ENCODE peak calls at places on chromosome 20, in five cellular contexts. One of them, this sample, is unnamed.

GRCh38 chr20:5504061-5504739 is 187.4 kb upstream of the PROKR2 start:
- DNase-seq in lower lobe of right lung: peak; percentile 72
- DNase-seq in cardiac muscle cell: peak; percentile 60
- DNase-seq in heart right ventricle: peak; percentile 76
- DNase-seq in pancreas: peak; percentile 59
- DNase-seq in this sample: peak; percentile 36

GRCh38 chr20:48038703-48039102 is 253.4 kb upstream of the SULF2 start:
- DNase-seq in lower lobe of right lung: no peak
- DNase-seq in heart right ventricle: no peak
- DNase-seq in pancreas: no peak
- DNase-seq in cardiac muscle cell: no peak
- DNase-seq in this sample: no peak

GRCh38 chr20:50274570-50275430 is 84.2 kb downstream of the CEBPB start:
- DNase-seq in cardiac muscle cell: no peak
- DNase-seq in lower lobe of right lung: peak; percentile 94
- DNase-seq in heart right ventricle: peak; percentile 70
- DNase-seq in pancreas: peak; percentile 79
- DNase-seq in this sample: peak; percentile 65

GRCh38 chr20:17938889-17939619 is 29.5 kb downstream of the SNX5 start:
- DNase-seq in lower lobe of right lung: peak; percentile 72
- DNase-seq in pancreas: peak; percentile 59
- DNase-seq in cardiac muscle cell: peak; percentile 81
- DNase-seq in heart right ventricle: peak; percentile 55
- DNase-seq in this sample: no peak

GRCh38 chr20:38145094-38146075 is 19.7 kb downstream of the TGM2 start:
- DNase-seq in pancreas: no peak
- DNase-seq in cardiac muscle cell: no peak
- DNase-seq in heart right ventricle: no peak
- DNase-seq in lower lobe of right lung: no peak
- DNase-seq in this sample: no peak

GRCh38 chr20:43947316-43947710 is 32.7 kb downstream of the TOX2 start:
- DNase-seq in pancreas: no peak
- DNase-seq in heart right ventricle: no peak
- DNase-seq in cardiac muscle cell: no peak
- DNase-seq in lower lobe of right lung: no peak
- DNase-seq in this sample: no peak

GRCh38 chr20:15992564-15992963 is 580.7 kb downstream of the KIF16B start:
- DNase-seq in heart right ventricle: no peak
- DNase-seq in pancreas: no peak
- DNase-seq in cardiac muscle cell: no peak
- DNase-seq in lower lobe of right lung: no peak
- DNase-seq in this sample: no peak

GRCh38 chr20:11260611-11261010 is 586.8 kb upstream of the JAG1 start:
- DNase-seq in pancreas: no peak
- DNase-seq in heart right ventricle: no peak
- DNase-seq in lower lobe of right lung: no peak
- DNase-seq in cardiac muscle cell: peak; percentile 72
- DNase-seq in this sample: no peak

GRCh38 chr20:53959849-53960585 is 110.4 kb downstream of the BCAS1 start:
- DNase-seq in pancreas: no peak
- DNase-seq in lower lobe of right lung: no peak
- DNase-seq in heart right ventricle: no peak
- DNase-seq in cardiac muscle cell: peak; percentile 50
- DNase-seq in this sample: no peak

GRCh38 chr20:25256226-25256859 is 8.5 kb downstream of the PYGB start:
- DNase-seq in pancreas: no peak
- DNase-seq in heart right ventricle: no peak
- DNase-seq in lower lobe of right lung: no peak
- DNase-seq in cardiac muscle cell: peak; percentile 54
- DNase-seq in this sample: no peak

GRCh38 chr20:7926767-7927166 is 13.5 kb downstream of the HAO1 start:
- DNase-seq in lower lobe of right lung: no peak
- DNase-seq in heart right ventricle: no peak
- DNase-seq in cardiac muscle cell: peak; percentile 72
- DNase-seq in pancreas: no peak
- DNase-seq in this sample: no peak

GRCh38 chr20:49381558-49382493 is 100.6 kb downstream of the KCNB1 start:
- DNase-seq in pancreas: peak; percentile 78
- DNase-seq in heart right ventricle: peak; percentile 83
- DNase-seq in lower lobe of right lung: no peak
- DNase-seq in cardiac muscle cell: peak; percentile 87
- DNase-seq in this sample: peak; percentile 83

GRCh38 chr20:2656471-2657117 is 4.2 kb downstream of the NOP56 start:
- DNase-seq in heart right ventricle: no peak
- DNase-seq in cardiac muscle cell: no peak
- DNase-seq in lower lobe of right lung: no peak
- DNase-seq in pancreas: no peak
- DNase-seq in this sample: no peak

GRCh38 chr20:17631576-17632319 is 50.3 kb downstream of the RRBP1 start:
- DNase-seq in lower lobe of right lung: no peak
- DNase-seq in heart right ventricle: no peak
- DNase-seq in cardiac muscle cell: no peak
- DNase-seq in pancreas: no peak
- DNase-seq in this sample: no peak

GRCh38 chr20:47929368-47930115 is 144.3 kb upstream of the SULF2 start:
- DNase-seq in pancreas: no peak
- DNase-seq in lower lobe of right lung: no peak
- DNase-seq in heart right ventricle: no peak
- DNase-seq in cardiac muscle cell: peak; percentile 75
- DNase-seq in this sample: no peak

GRCh38 chr20:35344354-35344837 is 52.2 kb upstream of the FAM83C start:
- DNase-seq in lower lobe of right lung: peak; percentile 56
- DNase-seq in heart right ventricle: peak; percentile 56
- DNase-seq in cardiac muscle cell: peak; percentile 96
- DNase-seq in pancreas: no peak
- DNase-seq in this sample: peak; percentile 75

GRCh38 chr20:33736962-33737361 is 5.2 kb downstream of the ZNF341 start:
- DNase-seq in pancreas: no peak
- DNase-seq in cardiac muscle cell: no peak
- DNase-seq in lower lobe of right lung: no peak
- DNase-seq in heart right ventricle: no peak
- DNase-seq in this sample: no peak

GRCh38 chr20:44182135-44182765 is 4.7 kb downstream of the JPH2 start:
- DNase-seq in cardiac muscle cell: no peak
- DNase-seq in lower lobe of right lung: no peak
- DNase-seq in pancreas: no peak
- DNase-seq in heart right ventricle: no peak
- DNase-seq in this sample: no peak

GRCh38 chr20:54054516-54054915 is 15.9 kb downstream of the BCAS1 start:
- DNase-seq in pancreas: peak; percentile 33
- DNase-seq in lower lobe of right lung: no peak
- DNase-seq in cardiac muscle cell: no peak
- DNase-seq in heart right ventricle: no peak
- DNase-seq in this sample: no peak

GRCh38 chr20:45061244-45061643 is 39.7 kb downstream of the KCNS1 start:
- DNase-seq in pancreas: no peak
- DNase-seq in cardiac muscle cell: peak; percentile 86
- DNase-seq in lower lobe of right lung: no peak
- DNase-seq in heart right ventricle: no peak
- DNase-seq in this sample: no peak

GRCh38 chr20:5539656-5540055 is 210.5 kb upstream of the SHLD1 start:
- DNase-seq in cardiac muscle cell: no peak
- DNase-seq in lower lobe of right lung: no peak
- DNase-seq in heart right ventricle: no peak
- DNase-seq in pancreas: no peak
- DNase-seq in this sample: no peak

GRCh38 chr20:57680934-57681914 is 28.6 kb downstream of the PMEPA1 start:
- DNase-seq in heart right ventricle: no peak
- DNase-seq in cardiac muscle cell: no peak
- DNase-seq in pancreas: no peak
- DNase-seq in lower lobe of right lung: no peak
- DNase-seq in this sample: no peak

GRCh38 chr20:7159903-7160302 is 392.4 kb downstream of the BMP2 start:
- DNase-seq in cardiac muscle cell: no peak
- DNase-seq in lower lobe of right lung: no peak
- DNase-seq in heart right ventricle: no peak
- DNase-seq in pancreas: no peak
- DNase-seq in this sample: no peak

GRCh38 chr20:364905-365794 is 15.4 kb upstream of the TRIB3 start:
- DNase-seq in cardiac muscle cell: no peak
- DNase-seq in heart right ventricle: no peak
- DNase-seq in pancreas: no peak
- DNase-seq in lower lobe of right lung: no peak
- DNase-seq in this sample: no peak

GRCh38 chr20:44773070-44773829 is 27.6 kb downstream of the KCNK15 start:
- DNase-seq in heart right ventricle: no peak
- DNase-seq in lower lobe of right lung: no peak
- DNase-seq in cardiac muscle cell: no peak
- DNase-seq in pancreas: no peak
- DNase-seq in this sample: no peak

GRCh38 chr20:60466683-60467022 is 508.4 kb downstream of the CDH26 start:
- DNase-seq in cardiac muscle cell: no peak
- DNase-seq in pancreas: no peak
- DNase-seq in lower lobe of right lung: no peak
- DNase-seq in heart right ventricle: no peak
- DNase-seq in this sample: no peak

GRCh38 chr20:37526238-37526838 is 1.3 kb downstream of the BLCAP start:
- DNase-seq in pancreas: no peak
- DNase-seq in cardiac muscle cell: peak; percentile 80
- DNase-seq in lower lobe of right lung: no peak
- DNase-seq in heart right ventricle: no peak
- DNase-seq in this sample: no peak

GRCh38 chr20:11389188-11389587 is 528.5 kb upstream of the BTBD3 start:
- DNase-seq in cardiac muscle cell: no peak
- DNase-seq in lower lobe of right lung: no peak
- DNase-seq in heart right ventricle: no peak
- DNase-seq in pancreas: no peak
- DNase-seq in this sample: no peak

GRCh38 chr20:49340161-49340966 is 62.5 kb upstream of the ZNFX1 start:
- DNase-seq in cardiac muscle cell: no peak
- DNase-seq in lower lobe of right lung: no peak
- DNase-seq in pancreas: no peak
- DNase-seq in heart right ventricle: no peak
- DNase-seq in this sample: peak; percentile 48

GRCh38 chr20:10987651-10988383 is 314.0 kb upstream of the JAG1 start:
- DNase-seq in cardiac muscle cell: no peak
- DNase-seq in heart right ventricle: no peak
- DNase-seq in pancreas: no peak
- DNase-seq in lower lobe of right lung: no peak
- DNase-seq in this sample: no peak

DNA sequence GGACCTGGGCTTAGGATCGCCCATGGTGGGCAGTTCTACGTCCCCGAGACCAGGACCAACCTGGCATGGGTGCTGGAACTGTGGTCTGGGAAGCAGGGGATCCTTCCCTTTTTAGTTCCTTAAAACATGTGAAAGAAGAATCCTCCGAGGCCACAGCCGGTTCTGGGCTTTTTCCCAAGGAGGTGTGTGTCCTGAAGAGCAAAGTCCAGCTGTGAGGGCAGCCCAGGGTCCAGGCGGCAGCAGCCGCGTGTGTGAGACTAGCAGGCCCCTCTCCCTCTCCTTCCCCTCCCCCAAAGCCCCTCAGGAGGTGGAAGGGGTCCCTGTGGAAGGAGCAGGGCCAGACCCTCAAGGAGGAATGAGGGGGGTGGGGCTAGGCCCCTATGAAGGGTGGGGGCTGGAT is 35.1 kb upstream of the PCMTD2 start:
- DNase-seq in lower lobe of right lung: no peak
- DNase-seq in cardiac muscle cell: no peak
- DNase-seq in heart right ventricle: no peak
- DNase-seq in pancreas: no peak
- DNase-seq in this sample: no peak
- H3K36me3 ChIP-seq in lower lobe of right lung: no peaks in the 10 kb centered on the region
- H3K36me3 ChIP-seq in cardiac muscle cell: no peaks in the 10 kb centered on the region
- H3K36me3 ChIP-seq in heart right ventricle: no peaks in the 10 kb centered on the region
- H3K36me3 ChIP-seq in pancreas: no peaks in the 10 kb centered on the region
- H3K36me3 ChIP-seq in this sample: no peaks in the 10 kb centered on the region

DNA sequence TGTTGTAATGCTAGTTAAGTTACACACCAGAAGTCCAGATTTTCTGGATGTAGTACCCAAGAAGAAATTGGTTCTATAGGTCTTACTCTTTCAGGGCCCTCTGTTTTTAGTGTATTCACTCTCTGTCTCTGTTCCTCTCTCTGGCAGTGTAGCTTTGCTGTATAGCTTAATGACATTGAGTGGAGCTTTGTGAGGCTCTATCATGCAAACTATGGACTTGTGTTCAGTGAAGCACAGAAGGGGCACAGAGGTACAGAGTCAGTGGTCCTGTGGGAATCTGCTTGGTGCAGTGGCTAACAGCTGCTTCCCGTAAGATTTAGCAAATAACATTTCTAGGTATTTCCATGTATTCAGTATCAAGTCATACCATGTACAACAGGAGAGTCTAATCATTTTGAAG is 26.1 kb downstream of the NKX2-4 start:
- DNase-seq in heart right ventricle: no peak
- DNase-seq in lower lobe of right lung: no peak
- DNase-seq in pancreas: no peak
- DNase-seq in cardiac muscle cell: no peak
- DNase-seq in this sample: no peak
- H3K36me3 ChIP-seq in heart right ventricle: peaks cover 10% of the 10 kb centered on the region
- H3K36me3 ChIP-seq in lower lobe of right lung: peaks cover 56% of the 10 kb centered on the region
- H3K36me3 ChIP-seq in pancreas: peaks cover 8% of the 10 kb centered on the region
- H3K36me3 ChIP-seq in cardiac muscle cell: peaks cover 32% of the 10 kb centered on the region
- H3K36me3 ChIP-seq in this sample: no peaks in the 10 kb centered on the region

GRCh38 chr20:32612831-32613595 is 27.9 kb upstream of the NOL4L start:
- DNase-seq in heart right ventricle: no peak
- DNase-seq in pancreas: no peak
- DNase-seq in lower lobe of right lung: no peak
- DNase-seq in cardiac muscle cell: no peak
- DNase-seq in this sample: no peak

GRCh38 chr20:32613596-32614053 is 28.5 kb upstream of the NOL4L start:
- DNase-seq in cardiac muscle cell: no peak
- DNase-seq in heart right ventricle: no peak
- DNase-seq in pancreas: no peak
- DNase-seq in lower lobe of right lung: no peak
- DNase-seq in this sample: no peak

GRCh38 chr20:32612351-32612750 is 27.2 kb upstream of the NOL4L start:
- DNase-seq in pancreas: no peak
- DNase-seq in lower lobe of right lung: no peak
- DNase-seq in heart right ventricle: no peak
- DNase-seq in cardiac muscle cell: no peak
- DNase-seq in this sample: no peak

GRCh38 chr20:32614303-32614702 is 29.2 kb upstream of the NOL4L start:
- DNase-seq in lower lobe of right lung: no peak
- DNase-seq in heart right ventricle: no peak
- DNase-seq in cardiac muscle cell: no peak
- DNase-seq in pancreas: no peak
- DNase-seq in this sample: no peak

GRCh38 chr20:32614772-32615171 is 29.6 kb upstream of the NOL4L start:
- DNase-seq in pancreas: no peak
- DNase-seq in lower lobe of right lung: no peak
- DNase-seq in cardiac muscle cell: no peak
- DNase-seq in heart right ventricle: no peak
- DNase-seq in this sample: no peak
- H3K36me3 ChIP-seq in pancreas: no peaks in the 10 kb centered on the region
- H3K36me3 ChIP-seq in lower lobe of right lung: no peaks in the 10 kb centered on the region
- H3K36me3 ChIP-seq in cardiac muscle cell: no peaks in the 10 kb centered on the region
- H3K36me3 ChIP-seq in heart right ventricle: no peaks in the 10 kb centered on the region
- H3K36me3 ChIP-seq in this sample: no peaks in the 10 kb centered on the region

GRCh38 chr20:62811720-62812119 is 5.1 kb upstream of the COL9A3 start:
- DNase-seq in cardiac muscle cell: no peak
- DNase-seq in lower lobe of right lung: no peak
- DNase-seq in heart right ventricle: no peak
- DNase-seq in pancreas: no peak
- DNase-seq in this sample: no peak
- H3K36me3 ChIP-seq in cardiac muscle cell: peaks cover 23% of the 10 kb centered on the region
- H3K36me3 ChIP-seq in lower lobe of right lung: peaks cover 66% of the 10 kb centered on the region
- H3K36me3 ChIP-seq in heart right ventricle: peaks cover 23% of the 10 kb centered on the region
- H3K36me3 ChIP-seq in pancreas: peaks cover 22% of the 10 kb centered on the region
- H3K36me3 ChIP-seq in this sample: no peaks in the 10 kb centered on the region

This sample was measured in gastrocnemius medialis.